ENCODE peak calls at places on chromosomes 7 and 10, in eight cellular contexts. X, Z, Y, O, D, P, M and A are unnamed samples.

GRCh38 chr7:105136221-105136620 is 122.2 kb downstream of the KMT2E start:
- DNase-seq in P (no peak), D (no peak), Z (no peak), M (no peak), Y (no peak), O (no peak), X (no peak), A (no peak)

GRCh38 chr7:124171068-124171467 is 138.2 kb upstream of the TMEM229A start:
- DNase-seq in O (peak), X (peak), P (peak), M (no peak), Y (no peak), Z (peak), D (peak), A (no peak)

GRCh38 chr10:124728830-124729661 is 15.1 kb downstream of the FAM53B start:
- DNase-seq in Y (no peak), P (no peak), Z (no peak), M (no peak), O (no peak), D (no peak), X (no peak), A (no peak)

GRCh38 chr7:101058355-101058754 is 26.9 kb upstream of the TRIM56 start:
- DNase-seq in D (peak), M (peak), X (peak), Z (peak), P (no peak), Y (no peak), O (no peak), A (peak)

GRCh38 chr7:11300231-11300630 is 326.6 kb downstream of the PHF14 start:
- DNase-seq in O (no peak), M (no peak), Y (no peak), D (no peak), Z (no peak), X (no peak), P (no peak), A (no peak)

GRCh38 chr7:1961776-1962276 is 270.9 kb downstream of the MAD1L1 start:
- DNase-seq in Z (peak), X (peak), M (no peak), D (peak), O (no peak), P (peak), Y (peak), A (peak)

GRCh38 chr7:22725585-22725984 is 1.4 kb upstream of the IL6 start:
- DNase-seq in Z (peak), Y (no peak), O (no peak), P (no peak), D (peak), M (no peak), X (no peak), A (peak)

GRCh38 chr7:26393855-26394254 is 102.2 kb downstream of the SNX10 start:
- DNase-seq in P (no peak), Y (no peak), M (no peak), X (no peak), O (no peak), D (no peak), Z (no peak), A (no peak)

GRCh38 chr10:131727612-131728011 is 173.2 kb upstream of the PPP2R2D start:
- DNase-seq in O (no peak), Z (no peak), Y (no peak), X (no peak), D (no peak), M (no peak), P (no peak), A (no peak)

GRCh38 chr10:75959209-75959608 is 527.8 kb downstream of the LRMDA start:
- DNase-seq in O (no peak), Z (peak), M (peak), P (peak), X (peak), D (peak), Y (peak), A (peak)

GRCh38 chr7:16776053-16776452 is 22.5 kb downstream of the TSPAN13 start:
- DNase-seq in P (no peak), O (peak), Z (no peak), M (no peak), X (no peak), D (no peak), Y (no peak), A (no peak)

GRCh38 chr7:126574838-126575250 is 677.9 kb downstream of the GRM8 start:
- DNase-seq in Z (peak), D (peak), X (peak), P (no peak), M (peak), Y (no peak), O (peak), A (peak)

GRCh38 chr7:30159698-30160143 is 24.9 kb downstream of the MTURN start:
- DNase-seq in X (no peak), P (no peak), M (no peak), O (no peak), Y (no peak), Z (peak), D (peak), A (peak)

GRCh38 chr7:155166673-155167370 is 96.7 kb downstream of the HTR5A start:
- DNase-seq in Z (peak), M (no peak), O (no peak), P (peak), D (no peak), X (no peak), Y (peak), A (peak)

GRCh38 chr7:22622386-22622785 is 104.6 kb upstream of the IL6 start:
- DNase-seq in P (no peak), Y (no peak), Z (no peak), O (no peak), M (no peak), X (no peak), D (no peak), A (no peak)

GRCh38 chr10:129756912-129757861 is 206.9 kb downstream of the EBF3 start:
- DNase-seq in Y (no peak), M (no peak), O (peak), Z (peak), D (peak), P (no peak), X (peak), A (peak)

GRCh38 chr10:18005781-18006456 is 54.2 kb downstream of the SLC39A12 start:
- DNase-seq in D (peak), Z (peak), M (peak), O (no peak), Y (no peak), P (peak), X (no peak), A (peak)

GRCh38 chr10:98242823-98243222 is 25.2 kb downstream of the LOXL4 start:
- DNase-seq in D (peak), M (no peak), Z (peak), X (peak), O (no peak), P (no peak), Y (no peak), A (peak)

GRCh38 chr10:44384601-44385422 is at the start of gene CXCL12:
- DNase-seq in O (peak), D (peak), M (no peak), Y (no peak), Z (peak), X (no peak), P (no peak), A (no peak)

GRCh38 chr7:122886357-122887081 is at the start of gene CADPS2:
- DNase-seq in Z (peak), O (peak), D (peak), P (peak), M (peak), X (peak), Y (peak), A (peak)

GRCh38 chr10:114631090-114631677 is 26.9 kb downstream of the ABLIM1 start:
- DNase-seq in O (no peak), D (no peak), X (peak), P (no peak), Z (no peak), Y (no peak), M (no peak), A (no peak)

GRCh38 chr10:17607603-17608332 is 9.4 kb downstream of the HACD1 start:
- DNase-seq in Z (peak), O (no peak), D (peak), Y (no peak), X (peak), P (peak), M (peak), A (peak)

GRCh38 chr10:123517901-123518300 is 148.3 kb upstream of the GPR26 start:
- DNase-seq in O (no peak), X (no peak), Z (no peak), D (no peak), P (no peak), Y (no peak), M (no peak), A (no peak)

GRCh38 chr10:29309465-29309864 is 20.6 kb downstream of the LYZL1 start:
- DNase-seq in Y (no peak), Z (no peak), D (no peak), O (no peak), M (no peak), X (no peak), P (no peak), A (no peak)

GRCh38 chr7:88919484-88920131 is 124.1 kb upstream of the TEX47 start:
- DNase-seq in M (no peak), O (no peak), X (no peak), P (no peak), D (no peak), Y (no peak), Z (no peak), A (no peak)

GRCh38 chr7:18570890-18571478 is 75.4 kb downstream of the HDAC9 start:
- DNase-seq in Y (peak), M (no peak), D (peak), O (no peak), X (peak), P (no peak), Z (peak), A (peak)

GRCh38 chr7:2760098-2760889 is 72.3 kb downstream of the AMZ1 start:
- DNase-seq in P (no peak), M (no peak), Z (peak), D (peak), X (peak), O (peak), Y (no peak), A (peak)

GRCh38 chr10:35237766-35238512 is 98.4 kb upstream of the CCNY start:
- DNase-seq in Z (no peak), M (no peak), D (no peak), X (no peak), Y (no peak), P (no peak), O (no peak), A (no peak)

GRCh38 chr10:33134011-33134751 is 176.2 kb upstream of the ITGB1 start:
- DNase-seq in Z (peak), M (peak), O (no peak), Y (peak), D (peak), X (peak), P (no peak), A (peak)

GRCh38 chr7:106736508-106737201 is 75.7 kb upstream of the CCDC71L start:
- DNase-seq in P (peak), O (no peak), Y (peak), M (peak), D (peak), Z (peak), X (peak), A (peak)

GRCh38 chr10:124145109-124145860 is 51.9 kb upstream of the CHST15 start:
- DNase-seq in X (peak), Z (peak), Y (no peak), M (no peak), D (peak), P (no peak), O (no peak), A (peak)

GRCh38 chr7:9204571-9204970 is 771.2 kb downstream of the NXPH1 start:
- DNase-seq in Z (no peak), P (no peak), X (no peak), O (no peak), Y (no peak), D (peak), M (peak), A (no peak)

GRCh38 chr7:114660007-114660406 is 245.4 kb downstream of the FOXP2 start:
- DNase-seq in X (no peak), D (no peak), P (no peak), Y (no peak), M (no peak), Z (no peak), O (no peak), A (no peak)

GRCh38 chr7:70458195-70458695 is 673.7 kb upstream of the GALNT17 start:
- DNase-seq in Y (no peak), M (no peak), P (no peak), O (no peak), D (peak), X (no peak), Z (no peak), A (no peak)

GRCh38 chr7:66265566-66265965 is 60.4 kb downstream of the TPST1 start:
- DNase-seq in M (no peak), P (no peak), X (no peak), Y (no peak), Z (peak), D (peak), O (no peak), A (peak)

GRCh38 chr7:69843653-69844052 is 245.4 kb downstream of the AUTS2 start:
- DNase-seq in O (no peak), M (no peak), Y (no peak), Z (no peak), X (no peak), D (no peak), P (no peak), A (no peak)

GRCh38 chr7:91651986-91652385 is 228.5 kb downstream of the MTERF1 start:
- DNase-seq in M (no peak), X (no peak), D (no peak), P (no peak), Y (no peak), O (no peak), Z (no peak), A (no peak)

GRCh38 chr10:104406715-104407517 is 53.3 kb downstream of the CFAP58 start:
- DNase-seq in P (peak), X (peak), Z (peak), O (no peak), Y (peak), M (peak), D (peak), A (peak)

GRCh38 chr7:16604054-16604453 is 41.5 kb downstream of the ANKMY2 start:
- DNase-seq in Y (no peak), P (no peak), D (peak), Z (peak), X (peak), M (no peak), O (no peak), A (peak)

GRCh38 chr7:45456747-45457146 is 117.4 kb upstream of the ADCY1 start:
- DNase-seq in D (no peak), O (no peak), X (no peak), P (no peak), M (no peak), Z (no peak), Y (no peak), A (peak)

GRCh38 chr10:23976285-23976684 is 232.7 kb upstream of the KIAA1217 start:
- DNase-seq in D (no peak), Z (no peak), P (no peak), X (peak), O (no peak), Y (no peak), M (no peak), A (no peak)

GRCh38 chr10:23980054-23980453 is 228.9 kb upstream of the KIAA1217 start:
- DNase-seq in M (no peak), O (no peak), Y (no peak), X (peak), P (no peak), Z (no peak), D (no peak), A (no peak)

GRCh38 chr10:23981520-23982309 is 227.2 kb upstream of the KIAA1217 start:
- DNase-seq in X (peak), D (peak), O (no peak), P (no peak), Z (no peak), Y (no peak), M (no peak), A (no peak)
- TF ChIP-seq CTCF in X (no peak), D (peak), O (peak), P (no peak), Z (no peak), Y (no peak), M (peak), A (no peak)

GRCh38 chr7:77908664-77909063 is 110.1 kb downstream of the PHTF2 start:
- DNase-seq in P (no peak), Y (no peak), M (no peak), O (no peak), D (no peak), X (no peak), Z (no peak), A (no peak)

GRCh38 chr7:77907281-77907680 is 108.7 kb downstream of the PHTF2 start:
- DNase-seq in M (no peak), O (no peak), D (no peak), Y (no peak), P (no peak), Z (no peak), X (no peak), A (no peak)

GRCh38 chr7:77904252-77904651 is 105.7 kb downstream of the PHTF2 start:
- DNase-seq in O (no peak), X (peak), Z (no peak), M (no peak), Y (no peak), D (peak), P (no peak), A (no peak)

DNA sequence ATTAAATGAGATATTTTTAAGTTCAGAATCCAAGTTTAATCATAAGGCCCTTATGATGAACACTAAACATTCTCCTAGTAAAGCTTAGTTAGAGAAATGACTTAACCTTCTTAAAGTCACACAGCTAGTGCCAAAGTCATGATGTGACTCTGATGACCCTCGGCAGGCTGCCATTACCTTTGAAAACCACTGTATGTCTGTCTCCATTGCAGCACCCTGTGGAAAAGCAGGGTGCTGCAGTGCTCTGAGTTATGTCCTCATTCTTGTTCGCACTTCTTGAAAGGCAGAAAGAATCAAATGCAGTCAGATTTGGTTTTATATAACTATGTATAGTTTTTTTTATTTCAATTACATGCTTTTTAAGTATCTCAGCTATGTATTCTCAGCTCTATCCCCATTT is 105.0 kb downstream of the PHTF2 start:
- DNase-seq in O (no peak), Z (no peak), Y (no peak), D (peak), P (no peak), M (no peak), X (peak), A (peak)
- TF ChIP-seq CTCF in O (no peak), Z (peak), Y (peak), D (peak), P (peak), M (no peak), X (peak), A (peak)

GRCh38 chr7:94906035-94906796 is 1.2 kb upstream of the PPP1R9A start:
- DNase-seq in Y (no peak), D (no peak), M (no peak), Z (peak), P (no peak), X (no peak), O (no peak), A (no peak)

GRCh38 chr7:94909023-94909466 is 1.7 kb downstream of the PPP1R9A start:
- DNase-seq in P (no peak), M (no peak), X (no peak), Y (no peak), D (no peak), O (no peak), Z (no peak), A (no peak)

GRCh38 chr7:94908204-94909022 is 1.0 kb downstream of the PPP1R9A start:
- DNase-seq in Z (peak), O (peak), D (peak), M (peak), X (no peak), P (no peak), Y (no peak), A (peak)

GRCh38 chr7:94907026-94907419 is 371 bp upstream of the PPP1R9A start:
- DNase-seq in Y (no peak), P (no peak), D (no peak), X (no peak), Z (no peak), M (no peak), O (no peak), A (no peak)

GRCh38 chr7:94907420-94908203 is at the start of gene PPP1R9A:
- DNase-seq in M (peak), D (no peak), Z (peak), Y (no peak), O (peak), X (no peak), P (no peak), A (peak)
- TF ChIP-seq CTCF in M (peak), D (peak), Z (peak), Y (no peak), O (no peak), X (peak), P (peak), A (peak)

GRCh38 chr10:79162861-79163662 is 94.3 kb downstream of the ZMIZ1 start:
- DNase-seq in M (peak), Y (no peak), X (peak), D (peak), P (no peak), Z (no peak), O (no peak), A (peak)
- TF ChIP-seq CTCF in M (peak), Y (no peak), X (no peak), D (no peak), P (no peak), Z (no peak), O (no peak), A (no peak)

GRCh38 chr10:59227136-59227673 is 50.8 kb downstream of the PHYHIPL start:
- DNase-seq in Z (no peak), M (no peak), X (no peak), P (no peak), Y (no peak), D (no peak), O (no peak), A (no peak)
- TF ChIP-seq CTCF in Z (no peak), M (no peak), X (no peak), P (no peak), Y (no peak), D (no peak), O (no peak), A (peak)

GRCh38 chr10:61822096-61822495 is 79.4 kb upstream of the ARID5B start:
- DNase-seq in Z (no peak), D (no peak), M (no peak), Y (no peak), P (no peak), O (no peak), X (no peak), A (no peak)

GRCh38 chr10:61815505-61815904 is 86.0 kb upstream of the ARID5B start:
- DNase-seq in Y (no peak), X (no peak), D (peak), M (no peak), P (no peak), Z (peak), O (no peak), A (no peak)

GRCh38 chr10:61821153-61821552 is 80.3 kb upstream of the ARID5B start:
- DNase-seq in Y (no peak), M (peak), D (peak), Z (no peak), P (no peak), O (no peak), X (no peak), A (no peak)

GRCh38 chr10:61822781-61823230 is 78.7 kb upstream of the ARID5B start:
- DNase-seq in X (no peak), M (peak), Z (no peak), Y (no peak), D (peak), P (no peak), O (no peak), A (peak)

DNA sequence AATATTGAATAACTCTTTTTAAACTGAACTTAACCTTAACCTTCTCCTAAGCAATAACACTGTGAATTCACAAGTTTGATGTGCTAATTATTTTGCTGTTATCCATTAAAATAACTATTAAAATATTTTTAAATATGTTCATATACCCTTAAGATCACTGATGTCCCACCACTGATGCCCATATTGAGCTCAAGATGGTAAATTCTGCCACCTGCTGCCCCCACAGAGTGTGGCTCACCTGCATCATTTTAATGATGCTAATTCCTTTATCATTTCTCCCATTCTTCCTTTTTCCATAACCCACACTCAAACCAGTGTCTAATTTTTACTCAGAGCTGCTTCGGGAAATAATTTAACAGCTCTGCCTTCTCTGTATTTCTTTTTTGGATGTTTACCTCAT is 82.3 kb upstream of the ARID5B start:
- DNase-seq in Y (no peak), X (no peak), P (no peak), O (no peak), Z (no peak), M (no peak), D (no peak), A (no peak)
- TF ChIP-seq CTCF in Y (no peak), X (no peak), P (no peak), O (no peak), Z (no peak), M (no peak), D (no peak), A (no peak)

GRCh38 chr7:46852795-46853194 is 729.1 kb downstream of the TNS3 start:
- DNase-seq in Y (no peak), D (no peak), X (no peak), Z (no peak), M (no peak), P (no peak), O (no peak), A (no peak)

GRCh38 chr7:46853451-46853850 is 728.5 kb downstream of the TNS3 start:
- DNase-seq in O (no peak), D (peak), P (no peak), M (peak), Z (no peak), Y (no peak), X (no peak), A (no peak)

GRCh38 chr7:46850563-46851325 is 731.2 kb downstream of the TNS3 start:
- DNase-seq in X (no peak), M (no peak), Z (no peak), P (no peak), Y (no peak), O (no peak), D (no peak), A (peak)

GRCh38 chr7:46855851-46856250 is 726.1 kb downstream of the TNS3 start:
- DNase-seq in D (no peak), P (no peak), M (no peak), Y (no peak), Z (no peak), O (no peak), X (no peak), A (peak)

GRCh38 chr7:46854958-46855473 is 726.9 kb downstream of the TNS3 start:
- DNase-seq in D (peak), Y (peak), X (peak), O (no peak), Z (peak), M (peak), P (no peak), A (peak)
- TF ChIP-seq CTCF in D (no peak), Y (no peak), X (no peak), O (no peak), Z (no peak), M (no peak), P (no peak), A (no peak)